ENCODE peak calls at places on chromosomes 1 and 21, in nine cellular contexts. L is psoas muscle; F is mesothelial cell of epicardium; C is keratinocyte; O is NCI-H1694 treated with DMSO at 0.1 percent for 48 hours; B is GDM1; H is Panc1; X is stimulated activated CD8-positive, alpha-beta memory T cell treated with anti-CD3 and anti-CD28 coated beads, Interleukin-4, amount 100 ng/mL, for 24 hours; Z is NCI-H69. S is an unnamed sample.
A peak's percentile ranks its signal among the peaks of the same experiment; 100 is the strongest.

GRCh38 chr21:32772281-32773047 is 909 bp upstream of the PAXBP1 start:
- DNase-seq in L (no peak), F (no peak), C (no peak), O (no peak), B (no peak), H (no peak), X (peak; percentile 49), Z (peak; percentile 53), S (peak; percentile 63)

GRCh38 chr1:156502749-156503671 is 2.4 kb upstream of the MEF2D start:
- DNase-seq in L (peak; percentile 78), F (no peak), C (peak; percentile 85), O (peak; percentile 32), B (peak; percentile 84), H (peak; percentile 88), X (no peak), Z (peak; percentile 21), S (no peak)

GRCh38 chr1:109134423-109134822 is 20.5 kb downstream of the ELAPOR1 start:
- DNase-seq in L (no peak), F (no peak), C (no peak), O (peak; percentile 15), B (no peak), H (no peak), X (no peak), Z (peak; percentile 26), S (no peak)

GRCh38 chr1:180269848-180270766 is 40.0 kb downstream of the LHX4 start:
- DNase-seq in L (no peak), F (no peak), C (no peak), O (peak; percentile 8), B (no peak), H (no peak), X (no peak), Z (peak; percentile 69), S (no peak)

GRCh38 chr1:29868944-29869343 is 632.6 kb downstream of the PTPRU start:
- DNase-seq in L (no peak), F (no peak), C (no peak), O (no peak), B (no peak), H (no peak), X (no peak), Z (no peak), S (no peak)

GRCh38 chr1:56821462-56821797 is 2.2 kb upstream of the FYB2 start:
- DNase-seq in L (no peak), F (no peak), C (no peak), O (no peak), B (no peak), H (no peak), X (no peak), Z (no peak), S (no peak)

GRCh38 chr1:167219194-167219593 is 1.5 kb upstream of the POU2F1 start:
- DNase-seq in L (no peak), F (no peak), C (no peak), O (no peak), B (no peak), H (no peak), X (no peak), Z (peak; percentile 85), S (no peak)

GRCh38 chr1:25020851-25021585 is 90.9 kb upstream of the RUNX3 start:
- DNase-seq in L (no peak), F (no peak), C (no peak), O (no peak), B (no peak), H (no peak), X (no peak), Z (no peak), S (no peak)

GRCh38 chr1:12155328-12155727 is 11.5 kb upstream of the TNFRSF1B start:
- DNase-seq in L (no peak), F (no peak), C (no peak), O (no peak), B (no peak), H (no peak), X (no peak), Z (no peak), S (no peak)

GRCh38 chr1:109369167-109369746 is 28.5 kb downstream of the SORT1 start:
- DNase-seq in L (no peak), F (no peak), C (no peak), O (no peak), B (no peak), H (no peak), X (no peak), Z (no peak), S (no peak)

GRCh38 chr1:31798086-31798432 is 17.8 kb downstream of the SPOCD1 start:
- DNase-seq in L (no peak), F (no peak), C (no peak), O (no peak), B (no peak), H (no peak), X (no peak), Z (no peak), S (no peak)

GRCh38 chr1:111720274-111720976 is 18.8 kb downstream of the INKA2 start:
- DNase-seq in L (no peak), F (no peak), C (no peak), O (no peak), B (no peak), H (no peak), X (no peak), Z (no peak), S (no peak)